ENCODE peak calls at places on chromosome 14, in ten cellular contexts. I, N, T, X, E, C, P, Q, Y and F are unnamed samples.

GRCh38 chr14:55383039-55383438 is 28.6 kb downstream of the ATG14 start:
- DNase-seq in C (peak), Y (no peak), I (no peak), T (no peak), N (no peak), Q (no peak), P (no peak), X (no peak), E (no peak), F (no peak)

GRCh38 chr14:37553935-37554550 is 41.0 kb downstream of the FOXA1 start:
- DNase-seq in I (no peak), Y (no peak), Q (no peak), P (no peak), N (no peak), C (no peak), X (no peak), E (no peak), T (no peak), F (no peak)

GRCh38 chr14:70954068-70954467 is 46.8 kb downstream of the PCNX1 start:
- DNase-seq in E (no peak), T (no peak), C (no peak), N (no peak), X (no peak), I (no peak), Q (no peak), Y (no peak), P (no peak), F (no peak)

GRCh38 chr14:102924632-102925588 is 2.4 kb downstream of the AMN start:
- DNase-seq in Q (no peak), C (no peak), I (no peak), X (no peak), E (no peak), Y (no peak), T (no peak), P (no peak), N (no peak), F (no peak)

GRCh38 chr14:48349689-48350088 is 674.3 kb upstream of the MDGA2 start:
- DNase-seq in T (no peak), X (no peak), C (no peak), Y (no peak), Q (no peak), N (no peak), I (no peak), E (no peak), P (no peak), F (no peak)

GRCh38 chr14:56147980-56148901 is 30.0 kb downstream of the PELI2 start:
- DNase-seq in Y (no peak), C (no peak), Q (no peak), I (no peak), N (no peak), X (no peak), E (no peak), P (peak), T (no peak), F (no peak)

GRCh38 chr14:77206877-77207389 is 25.3 kb downstream of the TMEM63C start:
- DNase-seq in E (no peak), Y (no peak), T (no peak), C (no peak), X (no peak), P (peak), N (no peak), Q (no peak), I (no peak), F (no peak)

GRCh38 chr14:79404874-79405273 is 806.4 kb downstream of the DIO2 start:
- DNase-seq in P (peak), Y (no peak), C (no peak), Q (no peak), X (no peak), E (no peak), T (no peak), N (no peak), I (no peak), F (no peak)

GRCh38 chr14:49160983-49161382 is 425.2 kb downstream of the RPS29 start:
- DNase-seq in P (no peak), C (no peak), Y (no peak), X (no peak), T (no peak), I (no peak), Q (no peak), E (no peak), N (no peak), F (no peak)

GRCh38 chr14:102342238-102342637 is 20.5 kb downstream of the CINP start:
- DNase-seq in I (no peak), N (no peak), Q (no peak), C (no peak), E (no peak), X (no peak), Y (no peak), P (no peak), T (no peak), F (no peak)

GRCh38 chr14:57871487-57872080 is 5.7 kb upstream of the SLC35F4 start:
- DNase-seq in X (no peak), N (no peak), E (peak), C (peak), Y (peak), I (no peak), P (peak), T (peak), Q (peak), F (no peak)

GRCh38 chr14:105999361-106000028 is 473.1 kb downstream of the TMEM121 start:
- DNase-seq in C (no peak), I (no peak), X (peak), E (peak), N (peak), T (no peak), P (peak), Y (peak), Q (no peak), F (no peak)

GRCh38 chr14:103128631-103129300 is 5.5 kb downstream of the TNFAIP2 start:
- DNase-seq in Q (no peak), T (no peak), I (no peak), P (no peak), E (peak), C (no peak), Y (no peak), X (peak), N (no peak), F (no peak)

GRCh38 chr14:21723431-21724045 is 49.9 kb upstream of the OR4E1 start:
- DNase-seq in T (no peak), P (peak), X (no peak), Y (no peak), C (no peak), I (no peak), E (peak), N (peak), Q (peak), F (no peak)

GRCh38 chr14:105382343-105383082 is 15.8 kb upstream of the TEX22 start:
- DNase-seq in N (no peak), I (no peak), T (no peak), Q (no peak), P (no peak), C (no peak), Y (no peak), X (peak), E (no peak), F (no peak)

GRCh38 chr14:99754141-99755067 is 38.8 kb upstream of the EML1 start:
- DNase-seq in P (peak), E (peak), I (no peak), Q (no peak), N (peak), T (no peak), Y (no peak), C (no peak), X (no peak), F (no peak)

GRCh38 chr14:55929136-55929535 is 189.1 kb upstream of the PELI2 start:
- DNase-seq in I (no peak), P (no peak), C (no peak), Q (no peak), X (no peak), E (no peak), T (no peak), Y (no peak), N (no peak), F (no peak)

GRCh38 chr14:22303589-22304195 is 285.3 kb downstream of the DAD1 start:
- DNase-seq in C (no peak), T (no peak), N (peak), Q (peak), P (peak), E (peak), Y (peak), I (no peak), X (no peak), F (no peak)

GRCh38 chr14:83419420-83419819 is 1885.8 kb upstream of the SEL1L start:
- DNase-seq in E (no peak), I (no peak), T (no peak), C (no peak), Q (no peak), X (no peak), P (no peak), Y (no peak), N (no peak), F (no peak)